ENCODE peak calls at places on chromosomes 13 and 19, in five cellular contexts. H, K, A, I and W are unnamed samples.

GRCh38 chr13:40283666-40284065 is 382.8 kb downstream of the FOXO1 start:
- DNase-seq in A (no peak), K (no peak), H (peak; percentile 51), I (no peak), W (no peak)

GRCh38 chr19:55530996-55531395 is 5.9 kb downstream of the SBK2 start:
- DNase-seq in A (no peak), K (no peak), H (no peak), I (no peak), W (no peak)

GRCh38 chr19:57314146-57314545 is 6.1 kb upstream of the ZNF543 start:
- DNase-seq in A (no peak), H (no peak), I (no peak), K (no peak), W (no peak)

GRCh38 chr13:49086711-49087110 is 111.0 kb downstream of the FNDC3A start:
- DNase-seq in I (peak; percentile 63), K (no peak), A (peak; percentile 73), H (no peak), W (no peak)

GRCh38 chr19:38679839-38680238 is 32.4 kb downstream of the ACTN4 start:
- DNase-seq in H (no peak), A (no peak), K (no peak), I (peak; percentile 62), W (no peak)

GRCh38 chr19:45331411-45331810 is 8.7 kb upstream of the CKM start:
- DNase-seq in A (no peak), H (no peak), I (no peak), K (no peak), W (no peak)

GRCh38 chr19:5313307-5313706 is 27.3 kb downstream of the PTPRS start:
- DNase-seq in H (no peak), A (no peak), I (no peak), K (no peak), W (peak; percentile 31)

GRCh38 chr13:105735269-105735668 is 800.2 kb downstream of the EFNB2 start:
- DNase-seq in K (no peak), A (peak; percentile 33), I (no peak), H (no peak), W (no peak)

GRCh38 chr13:109144693-109145437 is 515.5 kb downstream of the MYO16 start:
- DNase-seq in A (no peak), I (no peak), K (no peak), H (no peak), W (no peak)

GRCh38 chr13:89827552-89827951 is 1519.9 kb upstream of the MIR17HG start:
- DNase-seq in I (no peak), H (no peak), K (no peak), A (peak; percentile 15), W (no peak)

GRCh38 chr19:49895566-49896297 is 955 bp downstream of the IL4I1 start:
- DNase-seq in A (no peak), H (no peak), K (no peak), I (no peak), W (no peak)

GRCh38 chr13:50474094-50474654 is 369.3 kb downstream of the DLEU7 start:
- DNase-seq in K (no peak), A (no peak), H (no peak), I (no peak), W (no peak)

GRCh38 chr19:45322311-45322710 is 364 bp downstream of the CKM start:
- DNase-seq in I (no peak), K (no peak), H (no peak), A (no peak), W (no peak)

GRCh38 chr13:25281937-25282332 is 5.4 kb downstream of the MTMR6 start:
- DNase-seq in I (no peak), H (no peak), K (no peak), A (no peak), W (no peak)

GRCh38 chr13:20566917-20567755 is at the start of gene IFT88:
- DNase-seq in H (peak; percentile 93), I (peak; percentile 93), K (peak; percentile 97), A (peak; percentile 84), W (peak; percentile 92)

GRCh38 chr13:86870388-86870966 is 800.7 kb upstream of the SLITRK5 start:
- DNase-seq in K (no peak), A (peak; percentile 61), I (no peak), H (no peak), W (no peak)

GRCh38 chr19:46714523-46715106 is 2.3 kb downstream of the PRKD2 start:
- DNase-seq in I (no peak), A (no peak), H (no peak), K (no peak), W (no peak)

GRCh38 chr19:37362733-37363132 is 8.2 kb upstream of the ZNF527 start:
- DNase-seq in K (no peak), H (peak; percentile 58), I (no peak), A (peak; percentile 37), W (no peak)

GRCh38 chr19:54916822-54917221 is 10.9 kb downstream of the NCR1 start:
- DNase-seq in I (no peak), A (no peak), K (no peak), H (no peak), W (no peak)

GRCh38 chr13:37741536-37741935 is 128.0 kb downstream of the TRPC4 start:
- DNase-seq in K (no peak), I (no peak), A (no peak), H (no peak), W (no peak)

GRCh38 chr19:9039728-9040127 is 29.5 kb upstream of the MUC16 start:
- DNase-seq in H (no peak), I (no peak), K (no peak), A (no peak), W (no peak)

GRCh38 chr19:19146000-19146608 is 7.8 kb upstream of the TMEM161A start:
- DNase-seq in I (peak; percentile 65), K (peak; percentile 95), A (peak; percentile 62), H (peak; percentile 90), W (peak; percentile 90)

GRCh38 chr19:34336781-34337271 is 28.2 kb upstream of the GPI start:
- DNase-seq in K (no peak), I (peak; percentile 49), H (peak; percentile 17), A (peak; percentile 53), W (no peak)

GRCh38 chr19:18848860-18849661 is 17.3 kb downstream of the UPF1 start:
- DNase-seq in A (peak; percentile 72), I (peak; percentile 77), H (no peak), K (peak; percentile 88), W (peak; percentile 67)